ENCODE peak calls at places on chromosome 14, in ten cellular contexts. One of them, this sample, is unnamed.

GRCh38 chr14:50773632-50774541 is 57.1 kb downstream of the NIN start:
- DNase-seq in osteocyte: no peak
- DNase-seq in breast epithelium: no peak
- DNase-seq in OCI-LY7: peak; percentile 30
- DNase-seq in mammary epithelial cell: peak; percentile 59
- DNase-seq in CD8-positive, alpha-beta T cell: peak; percentile 17
- DNase-seq in heart left ventricle: no peak
- DNase-seq in stomach: peak; percentile 69
- DNase-seq in cardiac muscle cell: peak; percentile 50
- DNase-seq in fibroblast of mammary gland: peak; percentile 72
- DNase-seq in this sample: peak; percentile 63

GRCh38 chr14:60905930-60906329 is 74.9 kb downstream of the TRMT5 start:
- DNase-seq in osteocyte: no peak
- DNase-seq in breast epithelium: no peak
- DNase-seq in OCI-LY7: no peak
- DNase-seq in mammary epithelial cell: no peak
- DNase-seq in CD8-positive, alpha-beta T cell: no peak
- DNase-seq in heart left ventricle: no peak
- DNase-seq in stomach: no peak
- DNase-seq in cardiac muscle cell: no peak
- DNase-seq in fibroblast of mammary gland: peak; percentile 19
- DNase-seq in this sample: peak; percentile 15

GRCh38 chr14:23302290-23303225 is at the start of gene PPP1R3E:
- DNase-seq in osteocyte: no peak
- DNase-seq in breast epithelium: peak; percentile 65
- DNase-seq in OCI-LY7: peak; percentile 92
- DNase-seq in mammary epithelial cell: peak; percentile 64
- DNase-seq in CD8-positive, alpha-beta T cell: peak; percentile 90
- DNase-seq in heart left ventricle: peak; percentile 83
- DNase-seq in stomach: peak; percentile 75
- DNase-seq in cardiac muscle cell: peak; percentile 62
- DNase-seq in fibroblast of mammary gland: peak; percentile 43
- DNase-seq in this sample: peak; percentile 68

GRCh38 chr14:93115920-93116675 is at the start of gene ITPK1:
- DNase-seq in osteocyte: no peak
- DNase-seq in breast epithelium: no peak
- DNase-seq in OCI-LY7: peak; percentile 80
- DNase-seq in mammary epithelial cell: no peak
- DNase-seq in CD8-positive, alpha-beta T cell: peak; percentile 53
- DNase-seq in heart left ventricle: peak; percentile 78
- DNase-seq in stomach: peak; percentile 63
- DNase-seq in cardiac muscle cell: peak; percentile 74
- DNase-seq in fibroblast of mammary gland: peak; percentile 34
- DNase-seq in this sample: peak; percentile 61

GRCh38 chr14:50345891-50346422 is 33.8 kb downstream of the DMAC2L start:
- DNase-seq in osteocyte: no peak
- DNase-seq in breast epithelium: no peak
- DNase-seq in OCI-LY7: no peak
- DNase-seq in mammary epithelial cell: no peak
- DNase-seq in CD8-positive, alpha-beta T cell: no peak
- DNase-seq in heart left ventricle: no peak
- DNase-seq in stomach: no peak
- DNase-seq in cardiac muscle cell: no peak
- DNase-seq in fibroblast of mammary gland: no peak
- DNase-seq in this sample: no peak

GRCh38 chr14:26966942-26967341 is 369.1 kb upstream of the NOVA1 start:
- DNase-seq in osteocyte: no peak
- DNase-seq in breast epithelium: no peak
- DNase-seq in OCI-LY7: no peak
- DNase-seq in mammary epithelial cell: no peak
- DNase-seq in CD8-positive, alpha-beta T cell: no peak
- DNase-seq in heart left ventricle: no peak
- DNase-seq in stomach: no peak
- DNase-seq in cardiac muscle cell: peak; percentile 8
- DNase-seq in fibroblast of mammary gland: peak; percentile 98
- DNase-seq in this sample: peak; percentile 24

GRCh38 chr14:24411468-24412454 is 13.0 kb downstream of the NYNRIN start:
- DNase-seq in osteocyte: no peak
- DNase-seq in breast epithelium: no peak
- DNase-seq in OCI-LY7: peak; percentile 66
- DNase-seq in mammary epithelial cell: no peak
- DNase-seq in CD8-positive, alpha-beta T cell: no peak
- DNase-seq in heart left ventricle: peak; percentile 18
- DNase-seq in stomach: peak; percentile 52
- DNase-seq in cardiac muscle cell: peak; percentile 79
- DNase-seq in fibroblast of mammary gland: peak; percentile 68
- DNase-seq in this sample: peak; percentile 67

GRCh38 chr14:61213930-61214329 is 67.2 kb downstream of the TMEM30B start:
- DNase-seq in osteocyte: no peak
- DNase-seq in breast epithelium: no peak
- DNase-seq in OCI-LY7: no peak
- DNase-seq in mammary epithelial cell: no peak
- DNase-seq in CD8-positive, alpha-beta T cell: no peak
- DNase-seq in heart left ventricle: no peak
- DNase-seq in stomach: no peak
- DNase-seq in cardiac muscle cell: no peak
- DNase-seq in fibroblast of mammary gland: peak; percentile 26
- DNase-seq in this sample: no peak

GRCh38 chr14:105065280-105066228 is at the start of gene GPR132:
- DNase-seq in osteocyte: no peak
- DNase-seq in breast epithelium: peak; percentile 49
- DNase-seq in OCI-LY7: peak; percentile 48
- DNase-seq in mammary epithelial cell: peak; percentile 38
- DNase-seq in CD8-positive, alpha-beta T cell: peak; percentile 91
- DNase-seq in heart left ventricle: peak; percentile 77
- DNase-seq in stomach: peak; percentile 63
- DNase-seq in cardiac muscle cell: peak; percentile 30
- DNase-seq in fibroblast of mammary gland: no peak
- DNase-seq in this sample: peak; percentile 67

GRCh38 chr14:76706811-76707210 is 54.5 kb upstream of the VASH1 start:
- DNase-seq in osteocyte: peak; percentile 80
- DNase-seq in breast epithelium: no peak
- DNase-seq in OCI-LY7: no peak
- DNase-seq in mammary epithelial cell: no peak
- DNase-seq in CD8-positive, alpha-beta T cell: no peak
- DNase-seq in heart left ventricle: no peak
- DNase-seq in stomach: no peak
- DNase-seq in cardiac muscle cell: no peak
- DNase-seq in fibroblast of mammary gland: no peak
- DNase-seq in this sample: no peak

GRCh38 chr14:100688598-100689499 is 37.8 kb upstream of the DLK1 start:
- DNase-seq in osteocyte: no peak
- DNase-seq in breast epithelium: no peak
- DNase-seq in OCI-LY7: no peak
- DNase-seq in mammary epithelial cell: peak; percentile 48
- DNase-seq in CD8-positive, alpha-beta T cell: no peak
- DNase-seq in heart left ventricle: no peak
- DNase-seq in stomach: no peak
- DNase-seq in cardiac muscle cell: peak; percentile 65
- DNase-seq in fibroblast of mammary gland: peak; percentile 76
- DNase-seq in this sample: peak; percentile 76

DNA sequence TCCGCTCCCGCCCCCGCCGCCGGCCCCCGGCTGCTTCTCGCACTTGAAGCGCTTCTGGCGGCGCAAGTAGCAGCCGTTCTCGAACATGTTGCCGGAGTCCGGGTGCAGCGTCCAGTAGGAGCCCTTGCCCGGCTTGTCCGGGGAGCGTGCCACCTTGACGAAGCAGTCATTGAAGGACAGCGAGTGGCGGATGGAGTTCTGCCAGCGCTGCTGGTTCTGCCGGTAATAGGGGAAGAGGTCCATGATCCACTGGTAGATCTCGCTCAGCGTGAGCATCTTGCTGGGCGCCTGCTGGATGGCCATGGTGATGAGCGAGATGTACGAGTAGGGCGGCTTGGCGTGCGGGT is 3.1 kb downstream of the FOXA1 start:
- DNase-seq in osteocyte: no peak
- DNase-seq in breast epithelium: no peak
- DNase-seq in OCI-LY7: no peak
- DNase-seq in mammary epithelial cell: no peak
- DNase-seq in CD8-positive, alpha-beta T cell: no peak
- DNase-seq in heart left ventricle: no peak
- DNase-seq in stomach: peak; percentile 64
- DNase-seq in cardiac muscle cell: no peak
- DNase-seq in fibroblast of mammary gland: no peak
- DNase-seq in this sample: peak; percentile 72
- TF ChIP-seq CTCF in osteocyte: no peak
- TF ChIP-seq CTCF in breast epithelium: no peak
- TF ChIP-seq CTCF in OCI-LY7: no peak
- TF ChIP-seq CTCF in mammary epithelial cell: no peak
- TF ChIP-seq CTCF in CD8-positive, alpha-beta T cell: no peak
- TF ChIP-seq CTCF in heart left ventricle: no peak
- TF ChIP-seq CTCF in stomach: no peak
- TF ChIP-seq CTCF in cardiac muscle cell: no peak
- TF ChIP-seq CTCF in fibroblast of mammary gland: no peak
- TF ChIP-seq CTCF in this sample: no peak

DNA sequence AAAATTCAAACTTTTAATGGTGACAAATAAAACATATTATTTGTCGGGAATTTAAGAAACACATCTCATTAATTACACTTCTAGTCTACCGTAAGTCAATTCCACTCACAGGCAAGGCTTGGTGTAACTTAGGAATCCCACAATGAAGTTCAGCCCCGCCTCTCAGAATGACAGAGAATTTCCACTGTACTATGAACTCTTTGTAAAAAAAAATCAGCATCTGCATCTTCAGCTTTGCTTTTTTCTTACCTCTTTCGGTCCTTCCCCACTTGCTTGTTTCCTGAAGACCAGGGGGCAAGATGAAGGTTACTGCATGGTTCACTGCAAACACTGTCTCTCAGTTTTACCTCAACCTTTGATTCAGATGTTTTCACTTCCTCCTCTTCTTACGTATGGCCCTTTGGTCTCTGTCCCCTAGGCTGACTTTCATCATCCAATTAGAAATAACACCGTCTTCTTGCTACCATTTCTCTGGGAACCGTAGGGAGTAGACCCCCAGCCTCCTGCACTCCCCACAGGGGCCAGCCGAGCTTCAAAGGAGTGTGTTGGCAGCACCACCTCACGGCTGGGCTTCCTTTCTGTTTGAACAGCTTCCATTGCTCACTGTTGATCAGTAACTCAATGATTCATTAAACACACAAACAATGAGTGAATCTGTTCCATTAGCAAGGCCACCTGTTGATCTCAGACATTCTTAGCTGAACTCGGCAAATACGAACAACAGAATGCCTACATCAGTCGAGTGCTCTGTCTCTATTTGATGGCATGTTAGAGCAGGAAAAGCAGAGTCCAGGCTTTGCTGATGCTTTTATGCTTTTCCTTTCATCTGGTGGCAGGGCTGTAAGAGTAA is 343.0 kb downstream of the BMP4 start:
- DNase-seq in osteocyte: no peak
- DNase-seq in breast epithelium: no peak
- DNase-seq in OCI-LY7: peak; percentile 96
- DNase-seq in mammary epithelial cell: peak; percentile 29
- DNase-seq in CD8-positive, alpha-beta T cell: no peak
- DNase-seq in heart left ventricle: no peak
- DNase-seq in stomach: no peak
- DNase-seq in cardiac muscle cell: no peak
- DNase-seq in fibroblast of mammary gland: peak; percentile 10
- DNase-seq in this sample: peak; percentile 88
- TF ChIP-seq CTCF in osteocyte: no peak
- TF ChIP-seq CTCF in breast epithelium: no peak
- TF ChIP-seq CTCF in OCI-LY7: peak; percentile 44
- TF ChIP-seq CTCF in mammary epithelial cell: no peak
- TF ChIP-seq CTCF in CD8-positive, alpha-beta T cell: no peak
- TF ChIP-seq CTCF in heart left ventricle: no peak
- TF ChIP-seq CTCF in stomach: no peak
- TF ChIP-seq CTCF in cardiac muscle cell: no peak
- TF ChIP-seq CTCF in fibroblast of mammary gland: no peak
- TF ChIP-seq CTCF in this sample: no peak

DNA sequence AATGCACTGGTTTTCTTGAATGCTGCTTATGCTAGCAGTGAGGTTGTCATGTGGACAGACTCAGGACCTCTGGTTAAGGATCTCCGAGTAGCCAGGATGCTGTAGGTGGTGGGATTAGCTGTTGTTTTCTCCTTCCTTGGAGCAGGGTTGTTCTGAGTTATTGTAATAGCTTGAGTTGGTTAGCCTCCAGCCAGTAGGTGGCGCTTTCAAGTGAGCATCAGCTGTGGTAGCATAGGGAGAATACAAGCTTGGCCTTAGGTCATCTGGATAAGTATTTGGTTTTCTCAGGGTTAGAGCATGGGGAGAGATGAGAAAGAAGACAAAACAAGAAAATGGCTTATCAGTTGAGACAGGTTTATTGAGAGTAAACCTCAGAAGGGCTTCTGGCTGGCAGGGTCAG is 299.7 kb upstream of the FBXO33 start:
- DNase-seq in osteocyte: no peak
- DNase-seq in breast epithelium: no peak
- DNase-seq in OCI-LY7: peak; percentile 46
- DNase-seq in mammary epithelial cell: no peak
- DNase-seq in CD8-positive, alpha-beta T cell: no peak
- DNase-seq in heart left ventricle: no peak
- DNase-seq in stomach: no peak
- DNase-seq in cardiac muscle cell: no peak
- DNase-seq in fibroblast of mammary gland: no peak
- DNase-seq in this sample: no peak
- TF ChIP-seq CTCF in osteocyte: no peak
- TF ChIP-seq CTCF in breast epithelium: no peak
- TF ChIP-seq CTCF in OCI-LY7: peak; percentile 85
- TF ChIP-seq CTCF in mammary epithelial cell: no peak
- TF ChIP-seq CTCF in CD8-positive, alpha-beta T cell: no peak
- TF ChIP-seq CTCF in heart left ventricle: no peak
- TF ChIP-seq CTCF in stomach: no peak
- TF ChIP-seq CTCF in cardiac muscle cell: no peak
- TF ChIP-seq CTCF in fibroblast of mammary gland: peak; percentile 22
- TF ChIP-seq CTCF in this sample: no peak

GRCh38 chr14:90758959-90759358 is 57.3 kb downstream of the TTC7B start:
- DNase-seq in osteocyte: peak; percentile 80
- DNase-seq in breast epithelium: peak; percentile 28
- DNase-seq in OCI-LY7: peak; percentile 4
- DNase-seq in mammary epithelial cell: no peak
- DNase-seq in CD8-positive, alpha-beta T cell: no peak
- DNase-seq in heart left ventricle: peak; percentile 77
- DNase-seq in stomach: peak; percentile 38
- DNase-seq in cardiac muscle cell: peak; percentile 42
- DNase-seq in fibroblast of mammary gland: peak; percentile 67
- DNase-seq in this sample: no peak

GRCh38 chr14:90758028-90758889 is 58.0 kb downstream of the TTC7B start:
- DNase-seq in osteocyte: peak; percentile 98
- DNase-seq in breast epithelium: peak; percentile 85
- DNase-seq in OCI-LY7: peak; percentile 93
- DNase-seq in mammary epithelial cell: peak; percentile 88
- DNase-seq in CD8-positive, alpha-beta T cell: peak; percentile 92
- DNase-seq in heart left ventricle: peak; percentile 98
- DNase-seq in stomach: peak; percentile 95
- DNase-seq in cardiac muscle cell: peak; percentile 94
- DNase-seq in fibroblast of mammary gland: peak; percentile 91
- DNase-seq in this sample: peak; percentile 91

GRCh38 chr14:90757452-90757851 is 58.8 kb downstream of the TTC7B start:
- DNase-seq in osteocyte: peak; percentile 11
- DNase-seq in breast epithelium: no peak
- DNase-seq in OCI-LY7: no peak
- DNase-seq in mammary epithelial cell: no peak
- DNase-seq in CD8-positive, alpha-beta T cell: no peak
- DNase-seq in heart left ventricle: no peak
- DNase-seq in stomach: peak; percentile 22
- DNase-seq in cardiac muscle cell: no peak
- DNase-seq in fibroblast of mammary gland: no peak
- DNase-seq in this sample: no peak

GRCh38 chr14:90755661-90756304 is 60.4 kb downstream of the TTC7B start:
- DNase-seq in osteocyte: peak; percentile 36
- DNase-seq in breast epithelium: no peak
- DNase-seq in OCI-LY7: no peak
- DNase-seq in mammary epithelial cell: no peak
- DNase-seq in CD8-positive, alpha-beta T cell: no peak
- DNase-seq in heart left ventricle: no peak
- DNase-seq in stomach: no peak
- DNase-seq in cardiac muscle cell: no peak
- DNase-seq in fibroblast of mammary gland: peak; percentile 40
- DNase-seq in this sample: no peak

GRCh38 chr14:90756755-90757345 is 59.4 kb downstream of the TTC7B start:
- DNase-seq in osteocyte: peak; percentile 63
- DNase-seq in breast epithelium: no peak
- DNase-seq in OCI-LY7: peak; percentile 14
- DNase-seq in mammary epithelial cell: no peak
- DNase-seq in CD8-positive, alpha-beta T cell: no peak
- DNase-seq in heart left ventricle: no peak
- DNase-seq in stomach: peak; percentile 20
- DNase-seq in cardiac muscle cell: no peak
- DNase-seq in fibroblast of mammary gland: no peak
- DNase-seq in this sample: no peak
- TF ChIP-seq CTCF in osteocyte: no peak
- TF ChIP-seq CTCF in breast epithelium: no peak
- TF ChIP-seq CTCF in OCI-LY7: peak; percentile 35
- TF ChIP-seq CTCF in mammary epithelial cell: no peak
- TF ChIP-seq CTCF in CD8-positive, alpha-beta T cell: no peak
- TF ChIP-seq CTCF in heart left ventricle: no peak
- TF ChIP-seq CTCF in stomach: no peak
- TF ChIP-seq CTCF in cardiac muscle cell: no peak
- TF ChIP-seq CTCF in fibroblast of mammary gland: no peak
- TF ChIP-seq CTCF in this sample: no peak